ENCODE peak calls at places on chromosomes 13 and 19, in four cellular contexts. W, C, B and L are unnamed samples.

GRCh38 chr19:43723588-43723987 is 7.7 kb downstream of the IRGC start:
- DNase-seq in C (peak; percentile 42), B (peak; percentile 46), W (no peak), L (no peak)

GRCh38 chr19:19860756-19861390 is 4.8 kb upstream of the ZNF253 start:
- DNase-seq in C (peak; percentile 97), W (no peak), B (no peak), L (no peak)

GRCh38 chr19:17333611-17334413 is 843 bp downstream of the ANO8 start:
- DNase-seq in B (peak; percentile 67), W (peak; percentile 16), C (peak; percentile 74), L (peak; percentile 90)

GRCh38 chr19:6652214-6653094 is 17.5 kb downstream of the TNFSF14 start:
- DNase-seq in C (no peak), W (no peak), B (no peak), L (no peak)

GRCh38 chr13:36163809-36164308 is 32.7 kb upstream of the DCLK1 start:
- DNase-seq in W (no peak), B (no peak), C (peak; percentile 21), L (no peak)

GRCh38 chr13:32117696-32118095 is 86.1 kb downstream of the FRY start:
- DNase-seq in B (no peak), C (no peak), W (no peak), L (peak; percentile 95)

GRCh38 chr13:110229905-110230563 is 76.9 kb downstream of the COL4A1 start:
- DNase-seq in C (no peak), B (no peak), W (no peak), L (no peak)

GRCh38 chr13:28716511-28716910 is 2.3 kb downstream of the SLC46A3 start:
- DNase-seq in W (no peak), C (no peak), B (peak; percentile 49), L (no peak)

GRCh38 chr19:12194827-12195500 is 32.1 kb downstream of the ZNF136 start:
- DNase-seq in B (no peak), W (no peak), C (peak; percentile 95), L (no peak)

GRCh38 chr19:21463449-21464105 is 41.8 kb upstream of the ZNF429 start:
- DNase-seq in C (peak; percentile 98), B (no peak), W (no peak), L (no peak)

GRCh38 chr13:113782472-113782871 is 23.4 kb downstream of the TMEM255B start:
- DNase-seq in C (no peak), W (no peak), B (no peak), L (no peak)

GRCh38 chr13:110641055-110642015 is 26.0 kb downstream of the NAXD start:
- DNase-seq in W (no peak), B (no peak), C (no peak), L (no peak)

GRCh38 chr13:51825165-51825592 is 19.8 kb downstream of the TMEM272 start:
- DNase-seq in W (no peak), C (no peak), B (no peak), L (peak; percentile 94)

GRCh38 chr13:110553417-110553816 is 8.1 kb downstream of the RAB20 start:
- DNase-seq in W (no peak), B (no peak), C (no peak), L (no peak)

GRCh38 chr13:106151056-106151699 is 384.3 kb downstream of the EFNB2 start:
- DNase-seq in C (peak; percentile 51), B (peak; percentile 63), W (no peak), L (no peak)

GRCh38 chr19:18712981-18713380 is 29.5 kb downstream of the CRTC1 start:
- DNase-seq in C (no peak), W (no peak), B (no peak), L (no peak)

GRCh38 chr19:12913011-12913561 is 6.0 kb downstream of the SYCE2 start:
- DNase-seq in W (no peak), B (no peak), C (peak; percentile 79), L (no peak)

GRCh38 chr13:113275387-113275786 is 21.7 kb upstream of the LAMP1 start:
- DNase-seq in W (no peak), C (peak; percentile 77), B (peak; percentile 53), L (no peak)

GRCh38 chr19:1402411-1403070 is 1.2 kb upstream of the GAMT start:
- DNase-seq in W (no peak), B (peak; percentile 20), C (no peak), L (no peak)

GRCh38 chr13:45055902-45056648 is 64.2 kb upstream of the GTF2F2 start:
- DNase-seq in W (no peak), B (no peak), C (no peak), L (no peak)

GRCh38 chr19:30029721-30030510 is 87.9 kb downstream of the URI1 start:
- DNase-seq in C (no peak), W (peak; percentile 90), B (peak; percentile 54), L (no peak)

GRCh38 chr13:111662451-111662850 is 342.0 kb downstream of the TEX29 start:
- DNase-seq in B (no peak), W (no peak), C (no peak), L (no peak)

GRCh38 chr19:29753190-29753933 is 38.3 kb upstream of the C19orf12 start:
- DNase-seq in B (no peak), C (no peak), W (no peak), L (no peak)

GRCh38 chr13:99996177-99996705 is 14.7 kb downstream of the ZIC2 start:
- DNase-seq in W (no peak), C (peak; percentile 24), B (no peak), L (no peak)

GRCh38 chr13:109481046-109481445 is 305.3 kb downstream of the IRS2 start:
- DNase-seq in W (no peak), B (no peak), C (no peak), L (no peak)

GRCh38 chr13:40189885-40190655 is 476.4 kb downstream of the FOXO1 start:
- DNase-seq in B (no peak), W (no peak), C (no peak), L (no peak)

GRCh38 chr19:408441-409005 is 424 bp downstream of the C2CD4C start:
- DNase-seq in B (no peak), W (no peak), C (no peak), L (no peak)

GRCh38 chr19:13078897-13079541 is 23.6 kb downstream of the LYL1 start:
- DNase-seq in W (no peak), B (no peak), C (peak; percentile 15), L (peak; percentile 42)

GRCh38 chr13:33195693-33196464 is 89.7 kb downstream of the STARD13 start:
- DNase-seq in B (no peak), C (no peak), W (no peak), L (no peak)

GRCh38 chr13:102690883-102691282 is 4.0 kb downstream of the METTL21C start:
- DNase-seq in C (no peak), B (no peak), W (no peak), L (no peak)

GRCh38 chr19:33845498-33845897 is 48.8 kb downstream of the KCTD15 start:
- DNase-seq in B (no peak), W (no peak), C (no peak), L (no peak)

GRCh38 chr19:41957838-41958366 is 1.2 kb downstream of the RABAC1 start:
- DNase-seq in C (peak; percentile 94), B (peak; percentile 96), W (no peak), L (peak; percentile 80)

GRCh38 chr13:35411059-35411744 is 65.3 kb downstream of the MAB21L1 start:
- DNase-seq in W (no peak), C (no peak), B (no peak), L (no peak)

GRCh38 chr13:48593551-48593950 is 60.2 kb upstream of the CYSLTR2 start:
- DNase-seq in C (no peak), W (no peak), B (no peak), L (peak; percentile 59)

GRCh38 chr13:92461831-92462230 is 764.8 kb upstream of the GPC6 start:
- DNase-seq in W (no peak), B (no peak), C (no peak), L (no peak)

GRCh38 chr13:19587635-19588300 is 26.4 kb upstream of the TPTE2 start:
- DNase-seq in C (peak; percentile 62), W (no peak), B (peak; percentile 74), L (peak; percentile 20)
- TF ChIP-seq REST in C (no peak), W (no peak), B (no peak), L (no peak)

DNA sequence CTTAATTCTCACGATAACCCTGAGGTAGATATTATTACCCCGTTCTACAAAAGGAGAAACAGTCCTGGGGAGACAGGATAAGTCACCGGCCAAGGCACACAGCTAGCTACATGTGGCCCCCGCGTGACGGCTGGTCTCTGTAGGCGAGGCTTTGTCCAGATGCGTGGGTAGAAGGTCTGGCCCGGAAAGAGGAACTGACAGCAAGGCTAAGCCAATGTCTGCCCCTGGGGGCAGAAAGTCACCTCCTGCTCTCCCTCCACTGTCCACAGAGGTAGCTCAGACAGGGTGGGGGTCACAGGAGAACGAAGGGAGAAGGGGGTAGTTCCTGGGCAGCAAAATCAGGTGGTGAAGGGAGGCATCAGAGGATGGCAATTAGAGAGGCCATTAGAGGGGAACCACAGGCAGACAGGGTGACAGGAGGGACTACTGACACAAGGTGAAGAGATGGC is 1.8 kb downstream of the APOC4 start:
- DNase-seq in W (no peak), C (no peak), B (no peak), L (peak; percentile 85)
- TF ChIP-seq REST in W (no peak), C (no peak), B (no peak), L (no peak)

DNA sequence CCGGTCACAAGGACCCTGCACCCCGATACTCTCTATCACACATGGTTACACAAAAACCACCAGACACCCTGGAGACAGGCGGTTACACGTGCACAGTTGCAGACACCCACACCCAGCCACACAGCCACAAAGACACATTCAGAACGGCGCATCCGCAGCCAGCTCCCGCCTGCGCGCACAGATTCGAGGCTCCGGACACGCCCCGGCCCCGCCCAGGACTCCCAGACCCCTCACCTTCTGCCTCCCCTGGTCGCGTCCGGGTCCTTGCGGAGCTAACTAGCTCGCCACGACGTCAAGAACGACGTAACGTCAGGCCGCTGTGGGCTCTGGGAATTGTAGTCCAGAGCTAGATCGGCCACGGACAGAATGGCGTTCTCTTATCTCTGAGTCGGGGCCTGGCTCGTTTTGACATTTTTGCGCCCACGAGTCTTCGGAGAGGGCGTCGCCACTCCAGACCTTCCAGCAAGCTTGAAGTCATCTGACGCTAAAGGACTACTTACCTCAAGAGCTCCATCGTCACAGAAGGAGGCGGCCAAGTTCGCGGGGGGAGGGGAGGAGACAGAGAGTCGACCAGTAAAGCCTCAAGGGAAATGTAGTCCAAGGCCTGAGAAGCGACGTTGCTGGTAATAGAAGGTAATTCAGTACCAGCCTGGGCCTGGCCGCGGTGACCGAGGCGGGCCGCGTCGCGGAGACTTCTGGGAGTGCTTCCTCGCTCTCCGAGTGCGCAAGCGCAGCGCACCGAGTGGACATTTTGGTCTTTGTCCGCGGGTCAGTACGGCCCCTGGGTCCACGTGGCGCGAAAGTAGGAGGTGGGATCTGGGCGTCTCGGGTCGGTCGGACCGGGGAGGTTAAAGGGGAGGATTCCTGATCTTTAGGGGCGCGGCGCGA is at the start of the genes ZNF146 and ZNF565:
- DNase-seq in W (peak; percentile 96), C (peak; percentile 100), B (peak; percentile 100), L (peak; percentile 99)
- TF ChIP-seq REST in W (no peak), C (no peak), B (no peak), L (peak; percentile 45)

GRCh38 chr13:29920018-29920643 is 69.7 kb upstream of the UBL3 start:
- DNase-seq in C (no peak), B (no peak), W (no peak), L (no peak)
- TF ChIP-seq REST in C (no peak), B (no peak), W (no peak), L (no peak)

GRCh38 chr19:35935911-35936737 is at the start of gene LRFN3:
- DNase-seq in B (peak; percentile 88), C (peak; percentile 97), W (no peak), L (no peak)
- TF ChIP-seq REST in B (no peak), C (no peak), W (no peak), L (no peak)

GRCh38 chr13:94549241-94550029 is 46.5 kb downstream of the TGDS start:
- DNase-seq in B (peak; percentile 94), W (peak; percentile 93), C (peak; percentile 87), L (peak; percentile 95)
- TF ChIP-seq REST in B (peak; percentile 56), W (no peak), C (no peak), L (no peak)